ENCODE peak calls at places on chromosomes 4 and X, in ten cellular contexts. P is MCF 10A, K is lung, M is coronary artery, X is SK-N-SH, T is brain microvascular endothelial cell, G is AG10803, U is lower leg skin, S is osteoblast, L is upper lobe of right lung. E is an unnamed sample.

GRCh38 chr4:64156253-64156652 is 253.0 kb downstream of the TECRL start:
- DNase-seq in S (no peak), T (no peak), L (no peak), K (no peak), X (no peak), M (no peak), G (no peak), P (no peak), U (no peak), E (no peak)

GRCh38 chr4:1576961-1577814 is 106.9 kb downstream of the FAM53A start:
- DNase-seq in P (no peak), G (no peak), T (no peak), K (no peak), M (no peak), S (peak; percentile 78), X (no peak), U (no peak), L (no peak), E (peak; percentile 82)

GRCh38 chr4:7989654-7990053 is 50.0 kb upstream of the AFAP1 start:
- DNase-seq in M (no peak), S (no peak), T (no peak), U (no peak), X (peak; percentile 31), G (no peak), L (no peak), P (no peak), K (no peak), E (no peak)

GRCh38 chrX:69361286-69361926 is 142.7 kb upstream of the NALF2 start:
- DNase-seq in X (peak; percentile 27), M (no peak), U (no peak), L (no peak), T (no peak), G (peak; percentile 87), S (no peak), P (peak; percentile 0), K (no peak), E (no peak)

GRCh38 chr4:76194325-76194724 is 19.3 kb downstream of the SCARB2 start:
- DNase-seq in X (no peak), L (no peak), K (no peak), S (peak; percentile 92), M (no peak), T (peak; percentile 94), G (peak; percentile 90), U (no peak), P (peak; percentile 90), E (no peak)

GRCh38 chr4:128668566-128668965 is 140.9 kb upstream of the JADE1 start:
- DNase-seq in G (no peak), X (peak; percentile 21), U (no peak), S (no peak), P (no peak), M (no peak), T (no peak), K (no peak), L (no peak), E (no peak)

GRCh38 chr4:71304289-71304850 is 34.5 kb upstream of the SLC4A4 start:
- DNase-seq in U (no peak), K (no peak), M (no peak), X (no peak), L (no peak), G (peak; percentile 22), P (peak; percentile 31), T (no peak), S (no peak), E (no peak)

GRCh38 chrX:130386408-130386808 is 934 bp upstream of the GPR119 start:
- DNase-seq in L (no peak), S (no peak), T (no peak), K (no peak), U (no peak), X (no peak), M (no peak), P (no peak), G (no peak), E (no peak)

GRCh38 chr4:41852229-41852628 is 83.0 kb upstream of the TMEM33 start:
- DNase-seq in L (no peak), S (no peak), K (no peak), P (no peak), U (no peak), M (no peak), T (no peak), X (no peak), G (no peak), E (no peak)

GRCh38 chr4:41857225-41857624 is 78.0 kb upstream of the TMEM33 start:
- DNase-seq in L (no peak), S (no peak), K (no peak), G (no peak), M (no peak), U (no peak), T (no peak), P (no peak), X (peak; percentile 69), E (no peak)

GRCh38 chr4:41851621-41852020 is 83.6 kb upstream of the TMEM33 start:
- DNase-seq in G (no peak), M (no peak), P (no peak), S (no peak), U (no peak), K (no peak), L (no peak), T (no peak), X (no peak), E (no peak)

GRCh38 chr4:41856797-41857196 is 78.4 kb upstream of the TMEM33 start:
- DNase-seq in S (no peak), M (no peak), K (no peak), T (no peak), U (no peak), P (no peak), G (no peak), L (no peak), X (no peak), E (no peak)

DNA sequence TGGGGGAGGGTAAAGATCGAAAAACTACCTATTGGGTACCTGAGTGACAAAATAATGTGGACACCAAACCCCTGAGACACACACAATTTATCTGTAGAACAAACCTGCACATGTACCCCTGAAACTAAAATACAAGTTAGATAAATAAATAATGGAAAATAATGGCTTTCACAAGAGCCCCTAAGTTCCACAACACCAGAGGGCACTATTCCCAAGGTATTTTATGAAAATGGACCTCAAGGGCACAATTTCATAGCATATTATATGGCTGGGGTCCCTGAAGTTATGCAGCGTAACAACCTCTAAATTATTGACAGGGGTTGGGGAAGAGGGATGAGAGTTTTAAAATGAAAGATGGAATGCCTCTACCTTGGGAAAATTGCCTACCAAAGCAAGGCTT is 81.3 kb upstream of the TMEM33 start:
- DNase-seq in L (no peak), M (no peak), S (no peak), G (no peak), T (no peak), P (peak; percentile 6), X (no peak), K (no peak), U (no peak), E (no peak)
- TF ChIP-seq CTCF in L (no peak), M (no peak), S (peak; percentile 25), G (no peak), T (peak; percentile 26), P (no peak), X (peak; percentile 22), K (no peak), U (no peak), E (peak; percentile 41)

DNA sequence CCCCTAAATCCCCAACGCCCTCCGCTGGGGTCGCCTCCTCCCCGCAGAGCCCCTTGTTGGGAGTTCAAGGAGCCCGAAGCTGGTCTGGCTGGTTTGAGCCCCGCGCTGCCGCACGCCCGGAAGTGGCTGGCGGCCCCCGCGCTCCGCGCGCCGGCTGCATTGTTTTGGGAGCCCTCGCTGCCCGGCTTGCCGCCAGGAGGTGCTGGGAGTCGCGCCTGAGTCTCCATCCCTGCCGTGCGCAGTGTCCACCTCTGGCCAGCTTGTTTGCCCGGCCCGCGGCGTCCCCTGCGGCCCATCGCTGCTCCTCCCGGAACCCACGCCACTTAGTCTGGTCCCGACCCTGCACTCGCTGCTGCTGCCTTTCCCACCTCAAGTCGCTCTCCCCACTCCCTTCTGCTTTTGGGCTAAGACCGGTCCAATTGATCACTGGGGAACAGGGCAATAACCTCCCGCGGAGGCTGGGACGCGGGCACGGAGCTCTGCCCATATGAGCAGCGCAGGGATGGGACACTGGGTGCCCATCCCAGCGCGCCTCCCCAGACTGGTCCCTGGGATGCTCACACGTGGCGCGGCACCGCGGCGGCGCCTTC is 2.2 kb upstream of the SFRP2 start:
- DNase-seq in X (peak; percentile 78), T (no peak), L (peak; percentile 70), P (no peak), U (no peak), K (no peak), S (peak; percentile 77), M (no peak), G (peak; percentile 25), E (no peak)
- TF ChIP-seq CTCF in X (peak; percentile 10), T (peak; percentile 41), L (no peak), P (no peak), U (no peak), K (no peak), S (no peak), M (no peak), G (peak; percentile 38), E (peak; percentile 75)

GRCh38 chrX:40174594-40175415 is 77.0 kb upstream of the BCOR start:
- DNase-seq in K (no peak), L (peak; percentile 76), G (peak; percentile 51), S (peak; percentile 94), T (peak; percentile 48), M (no peak), X (peak; percentile 70), U (no peak), P (no peak), E (peak; percentile 77)

GRCh38 chrX:40176979-40177430 is 79.2 kb upstream of the BCOR start:
- DNase-seq in U (no peak), T (no peak), M (no peak), L (no peak), S (peak; percentile 81), K (no peak), G (no peak), X (peak; percentile 65), P (no peak), E (peak; percentile 33)

GRCh38 chrX:40173662-40174593 is 76.2 kb upstream of the BCOR start:
- DNase-seq in M (no peak), T (no peak), L (peak; percentile 83), G (no peak), X (peak; percentile 48), U (no peak), P (peak; percentile 65), K (peak; percentile 68), S (peak; percentile 87), E (peak; percentile 86)

GRCh38 chrX:40176256-40176978 is 78.7 kb upstream of the BCOR start:
- DNase-seq in P (no peak), X (peak; percentile 74), U (no peak), M (no peak), G (no peak), T (no peak), S (peak; percentile 89), K (peak; percentile 69), L (peak; percentile 90), E (peak; percentile 87)

DNA sequence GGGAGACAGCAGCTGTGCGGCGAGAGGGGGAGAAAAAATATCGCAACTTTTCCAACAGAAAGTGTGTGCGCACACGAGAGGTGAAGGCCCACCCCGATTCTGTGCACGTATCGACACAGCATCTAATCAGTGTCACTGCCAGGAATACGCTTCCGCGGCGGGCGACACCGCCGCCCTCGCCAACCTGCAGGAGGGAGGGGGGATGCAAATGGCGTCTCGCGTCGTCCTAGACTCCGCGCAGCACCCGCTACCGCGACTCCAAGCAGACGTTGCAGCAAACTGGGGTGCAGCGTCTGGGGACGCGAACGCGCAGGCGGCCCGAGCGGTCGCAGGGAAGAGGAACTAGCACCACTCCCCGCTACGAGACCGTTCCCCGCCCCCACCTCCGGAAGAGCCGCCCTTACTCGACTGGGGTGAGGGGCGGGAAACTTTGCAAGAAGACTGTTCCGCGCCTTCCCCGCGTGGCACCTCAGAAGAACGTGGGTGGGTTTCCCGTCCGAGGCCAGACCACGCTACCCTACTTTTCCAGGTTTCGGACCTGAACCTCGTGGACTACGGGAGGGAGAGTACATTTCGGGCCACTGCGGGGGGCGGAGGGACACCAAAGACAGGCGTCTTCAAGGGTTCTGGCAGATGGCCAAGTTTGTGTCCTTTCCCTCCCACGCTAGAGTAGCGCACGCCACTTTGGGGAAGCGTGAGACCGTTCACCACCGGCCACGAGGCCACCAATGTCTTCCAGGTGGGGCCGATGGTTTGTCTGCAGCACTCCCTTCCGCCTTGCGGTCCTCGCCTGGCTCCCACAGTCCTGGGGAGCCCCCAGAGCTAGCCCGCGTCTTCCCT is 77.9 kb upstream of the BCOR start:
- DNase-seq in U (peak; percentile 65), L (peak; percentile 91), K (peak; percentile 74), T (no peak), M (no peak), S (peak; percentile 92), G (no peak), P (no peak), X (peak; percentile 68), E (peak; percentile 74)
- TF ChIP-seq CTCF in U (no peak), L (no peak), K (no peak), T (no peak), M (no peak), S (no peak), G (no peak), P (no peak), X (no peak), E (no peak)

GRCh38 chr4:148163011-148163410 is 279.2 kb downstream of the NR3C2 start:
- DNase-seq in L (no peak), G (no peak), K (no peak), P (no peak), M (no peak), X (no peak), U (no peak), S (no peak), T (no peak), E (no peak)

GRCh38 chr4:148166132-148166531 is 276.1 kb downstream of the NR3C2 start:
- DNase-seq in U (no peak), G (peak; percentile 67), L (no peak), P (no peak), S (no peak), M (no peak), K (no peak), X (no peak), T (no peak), E (no peak)

GRCh38 chr4:148164529-148164928 is 277.7 kb downstream of the NR3C2 start:
- DNase-seq in T (no peak), S (no peak), G (no peak), P (no peak), K (no peak), U (no peak), X (no peak), M (no peak), L (no peak), E (no peak)

GRCh38 chr4:148162554-148162953 is 279.7 kb downstream of the NR3C2 start:
- DNase-seq in M (no peak), X (no peak), S (no peak), G (no peak), P (no peak), K (no peak), T (no peak), L (no peak), U (no peak), E (no peak)

GRCh38 chr4:148161601-148162000 is 280.6 kb downstream of the NR3C2 start:
- DNase-seq in G (no peak), M (no peak), K (no peak), X (no peak), S (no peak), P (no peak), L (no peak), U (no peak), T (no peak), E (no peak)
- TF ChIP-seq CTCF in G (no peak), M (no peak), K (no peak), X (no peak), S (no peak), P (no peak), L (no peak), U (no peak), T (no peak), E (no peak)